ENCODE peak calls at places on chromosomes 16 and 17, in five cellular contexts. O, W, K, R and F are unnamed samples.

GRCh38 chr16:50384500-50385122 is 15.8 kb upstream of the BRD7 start:
- DNase-seq in W (no peak), O (no peak), R (no peak), K (no peak), F (no peak)

GRCh38 chr17:82787081-82787848 is 35.4 kb downstream of the TBCD start:
- DNase-seq in R (no peak), O (no peak), W (no peak), K (no peak), F (no peak)

GRCh38 chr16:48451323-48451722 is 66.1 kb upstream of the SIAH1 start:
- DNase-seq in O (no peak), K (no peak), W (no peak), R (no peak), F (no peak)

GRCh38 chr16:82627811-82628339 is 1.1 kb downstream of the CDH13 start:
- DNase-seq in O (no peak), W (no peak), R (no peak), K (no peak), F (no peak)

GRCh38 chr16:80347900-80348299 is 192.9 kb upstream of the DYNLRB2 start:
- DNase-seq in K (no peak), R (no peak), O (no peak), W (no peak), F (no peak)

GRCh38 chr16:57045694-57046381 is 46.5 kb upstream of the CPNE2 start:
- DNase-seq in O (peak), W (no peak), K (no peak), R (peak), F (no peak)

GRCh38 chr17:67615011-67615561 is 102.7 kb upstream of the NOL11 start:
- DNase-seq in W (no peak), K (no peak), R (no peak), O (no peak), F (no peak)

GRCh38 chr17:62628845-62629555 is 1.5 kb downstream of the MRC2 start:
- DNase-seq in R (no peak), K (no peak), W (no peak), O (no peak), F (no peak)

GRCh38 chr16:23348579-23349469 is 46.7 kb downstream of the SCNN1B start:
- DNase-seq in W (no peak), K (no peak), R (no peak), O (no peak), F (no peak)

GRCh38 chr16:30355144-30355953 is at the start of gene CD2BP2:
- DNase-seq in R (peak), O (peak), K (peak), W (peak), F (peak)

GRCh38 chr17:45092932-45093430 is 31.9 kb downstream of the NMT1 start:
- DNase-seq in K (no peak), W (no peak), O (peak), R (peak), F (peak)

GRCh38 chr17:30449480-30449879 is 27.7 kb upstream of the GOSR1 start:
- DNase-seq in W (no peak), O (no peak), R (no peak), K (no peak), F (no peak)

GRCh38 chr16:11402051-11402744 is 56.9 kb downstream of the RMI2 start:
- DNase-seq in R (no peak), K (no peak), O (no peak), W (no peak), F (no peak)

GRCh38 chr16:12210258-12210880 is 233.8 kb downstream of the SNX29 start:
- DNase-seq in R (no peak), W (no peak), O (no peak), K (no peak), F (no peak)

GRCh38 chr16:61323456-61323855 is 712.8 kb downstream of the CDH8 start:
- DNase-seq in W (no peak), R (no peak), K (no peak), O (no peak), F (no peak)

GRCh38 chr17:1720856-1721386 is 3.6 kb upstream of the WDR81 start:
- DNase-seq in O (no peak), W (peak), K (no peak), R (no peak), F (no peak)

GRCh38 chr17:54544239-54544638 is 356.4 kb upstream of the TOM1L1 start:
- DNase-seq in O (no peak), W (no peak), R (no peak), K (no peak), F (no peak)

GRCh38 chr17:40350410-40351184 is 13.9 kb downstream of the GJD3 start:
- DNase-seq in W (peak), R (no peak), O (no peak), K (peak), F (no peak)

GRCh38 chr17:82690786-82691489 is 7.6 kb downstream of the RAB40B start:
- DNase-seq in K (no peak), W (no peak), O (no peak), R (no peak), F (no peak)

GRCh38 chr17:2262146-2262587 is 41.4 kb downstream of the SMG6 start:
- DNase-seq in W (no peak), O (peak), R (no peak), K (no peak), F (no peak)

GRCh38 chr16:50665128-50665878 is 15.8 kb downstream of the SNX20 start:
- DNase-seq in W (peak), K (peak), O (peak), R (peak), F (peak)

GRCh38 chr17:28724500-28725165 is 1.4 kb downstream of the TLCD1 start:
- DNase-seq in R (no peak), W (no peak), K (no peak), O (no peak), F (no peak)

GRCh38 chr17:59761385-59762021 is 54.0 kb downstream of the VMP1 start:
- DNase-seq in W (no peak), O (peak), R (no peak), K (no peak), F (no peak)

GRCh38 chr16:83044589-83044988 is 417.8 kb downstream of the CDH13 start:
- DNase-seq in R (no peak), W (no peak), O (no peak), K (no peak), F (no peak)

GRCh38 chr16:77965346-77965745 is 57.0 kb upstream of the CLEC3A start:
- DNase-seq in K (no peak), O (no peak), R (no peak), W (no peak), F (no peak)

GRCh38 chr17:69246726-69247375 is 18.2 kb upstream of the ABCA10 start:
- DNase-seq in O (no peak), W (peak), K (no peak), R (peak), F (peak)

GRCh38 chr16:15427648-15428239 is 6.6 kb upstream of the BMERB1 start:
- DNase-seq in W (peak), K (no peak), O (no peak), R (peak), F (peak)

GRCh38 chr17:47267354-47267828 is 13.8 kb downstream of the ITGB3 start:
- DNase-seq in W (no peak), O (peak), R (peak), K (no peak), F (no peak)

GRCh38 chr16:77596243-77596642 is 126.1 kb upstream of the NUDT7 start:
- DNase-seq in R (no peak), W (no peak), O (no peak), K (no peak), F (no peak)

GRCh38 chr17:48624544-48625501 is 1.3 kb downstream of the HOXB9 start:
- DNase-seq in K (no peak), R (peak), W (peak), O (no peak), F (no peak)

GRCh38 chr16:19555938-19556778 is 655 bp downstream of the VPS35L start:
- DNase-seq in O (no peak), W (no peak), R (no peak), K (no peak), F (no peak)

GRCh38 chr17:62791235-62792121 is 16.6 kb downstream of the MARCHF10 start:
- DNase-seq in R (peak), K (no peak), W (no peak), O (peak), F (no peak)

GRCh38 chr17:74153456-74153810 is 50.0 kb upstream of the RPL38 start:
- DNase-seq in W (no peak), R (no peak), K (no peak), O (no peak), F (no peak)

GRCh38 chr16:77759821-77760220 is 28.5 kb upstream of the VAT1L start:
- DNase-seq in O (no peak), K (no peak), R (no peak), W (no peak), F (no peak)

GRCh38 chr16:47470211-47470610 is 9.1 kb downstream of the PHKB start:
- DNase-seq in R (no peak), K (no peak), W (no peak), O (no peak), F (no peak)

GRCh38 chr17:49578963-49579500 is 3.4 kb downstream of the NXPH3 start:
- DNase-seq in W (no peak), O (no peak), K (no peak), R (no peak), F (no peak)

GRCh38 chr17:38604479-38605229 is 1.1 kb downstream of the SRCIN1 start:
- DNase-seq in O (no peak), R (no peak), K (no peak), W (no peak), F (no peak)

GRCh38 chr17:82664701-82665182 is 16.5 kb upstream of the WDR45B start:
- DNase-seq in O (no peak), W (no peak), R (no peak), K (no peak), F (no peak)